ENCODE peak calls at places on chromosomes 11 and 22, in six cellular contexts. S is K562, O is H1, T is A549, F is HepG2, P is endothelial cell of umbilical vein. C is an unnamed sample.

GRCh38 chr11:113632981-113633380 is 73.1 kb downstream of the TMPRSS5 start:
- DNase-seq in S (no peak), O (no peak), T (no peak), F (no peak), P (no peak), C (no peak)

GRCh38 chr11:27717377-27717776 is 17.1 kb upstream of the BDNF start:
- DNase-seq in S (no peak), O (no peak), T (peak), F (no peak), P (peak), C (no peak)

GRCh38 chr11:2725367-2726300 is 25.8 kb upstream of the KCNQ1OT1 start:
- DNase-seq in S (no peak), O (no peak), T (no peak), F (peak), P (no peak), C (no peak)

GRCh38 chr11:85590848-85591483 is 36.2 kb downstream of the DLG2 start:
- DNase-seq in S (peak), O (no peak), T (peak), F (peak), P (no peak), C (no peak)

GRCh38 chr22:30079952-30080533 is at the start of gene HORMAD2:
- DNase-seq in S (no peak), O (peak), T (no peak), F (no peak), P (peak), C (peak)

GRCh38 chr22:46528121-46528610 is 9.3 kb downstream of the CELSR1 start:
- DNase-seq in S (no peak), O (no peak), T (peak), F (peak), P (peak), C (no peak)

GRCh38 chr22:36335621-36336020 is 52.1 kb downstream of the MYH9 start:
- DNase-seq in S (no peak), O (no peak), T (no peak), F (no peak), P (no peak), C (no peak)

GRCh38 chr11:20027546-20028014 is 132.7 kb downstream of the DBX1 start:
- DNase-seq in S (no peak), O (no peak), T (no peak), F (no peak), P (no peak), C (no peak)

GRCh38 chr11:67354314-67355022 is 1.1 kb upstream of the POLD4 start:
- DNase-seq in S (peak), O (no peak), T (peak), F (peak), P (peak), C (no peak)

GRCh38 chr11:88293931-88294330 is 43.6 kb downstream of the CTSC start:
- DNase-seq in S (no peak), O (no peak), T (no peak), F (no peak), P (no peak), C (no peak)

GRCh38 chr11:7668911-7669310 is 4.4 kb downstream of the CYB5R2 start:
- DNase-seq in S (no peak), O (no peak), T (no peak), F (no peak), P (no peak), C (no peak)

GRCh38 chr22:40001800-40002577 is 7.2 kb downstream of the FAM83F start:
- DNase-seq in S (peak), O (no peak), T (no peak), F (no peak), P (no peak), C (no peak)

GRCh38 chr11:82718307-82718706 is 15.4 kb downstream of the FAM181B start:
- DNase-seq in S (peak), O (no peak), T (peak), F (peak), P (peak), C (peak)

GRCh38 chr11:88103337-88104206 is 71.7 kb downstream of the RAB38 start:
- DNase-seq in S (peak), O (peak), T (peak), F (peak), P (peak), C (peak)

GRCh38 chr11:34755671-34756070 is 134.8 kb downstream of the EHF start:
- DNase-seq in S (no peak), O (no peak), T (no peak), F (no peak), P (no peak), C (no peak)

GRCh38 chr11:85809191-85809590 is 1.8 kb downstream of the SYTL2 start:
- DNase-seq in S (no peak), O (no peak), T (no peak), F (no peak), P (no peak), C (no peak)

GRCh38 chr22:49199224-49199623 is 628.4 kb downstream of the BRD1 start:
- DNase-seq in S (no peak), O (no peak), T (no peak), F (no peak), P (no peak), C (peak)

GRCh38 chr22:49197500-49197899 is 630.2 kb downstream of the BRD1 start:
- DNase-seq in S (no peak), O (peak), T (no peak), F (no peak), P (no peak), C (peak)

GRCh38 chr22:49196046-49196511 is 631.6 kb downstream of the BRD1 start:
- DNase-seq in S (no peak), O (no peak), T (no peak), F (no peak), P (no peak), C (peak)

GRCh38 chr22:49198705-49199084 is 629.0 kb downstream of the BRD1 start:
- DNase-seq in S (no peak), O (no peak), T (no peak), F (no peak), P (no peak), C (no peak)

DNA sequence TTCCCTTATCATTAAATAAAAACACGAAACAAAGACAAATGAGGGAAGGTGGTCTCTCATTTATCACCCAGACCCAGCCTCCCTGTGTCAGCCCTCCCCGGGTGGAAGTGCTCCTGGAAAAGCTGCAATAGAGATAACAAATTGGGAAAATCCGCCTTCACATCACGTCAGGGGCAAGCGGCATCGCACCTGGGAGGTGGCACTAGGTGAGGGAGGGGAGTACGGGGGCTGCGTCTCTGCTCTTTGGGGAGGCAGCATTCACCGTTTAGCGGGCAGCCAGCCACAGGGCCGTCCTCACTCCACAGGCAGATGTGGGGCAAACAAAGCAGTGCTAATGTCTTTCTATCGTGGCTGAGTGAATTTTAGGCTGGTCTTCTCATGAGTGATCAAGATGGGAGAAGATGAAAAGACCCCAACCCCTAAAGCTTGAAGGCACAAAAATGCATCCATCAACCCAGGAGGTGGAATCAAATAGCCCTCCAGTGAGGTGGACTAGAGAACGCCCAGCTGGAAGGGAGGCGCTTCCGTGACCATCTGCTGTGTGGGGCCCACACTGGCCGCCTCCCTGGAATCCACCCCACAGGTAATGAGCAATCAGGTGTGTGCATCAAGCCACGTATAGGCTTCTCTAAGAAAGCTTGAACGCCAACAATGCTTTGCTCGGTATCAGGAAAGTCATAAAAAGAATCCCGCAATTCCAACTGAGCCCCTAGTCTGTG is 629.5 kb downstream of the BRD1 start:
- DNase-seq in S (no peak), O (no peak), T (no peak), F (no peak), P (no peak), C (peak)
- TF ChIP-seq JUN in S (no peak), O (no peak), T (no peak), F (no peak), P (no peak), C (no peak)

GRCh38 chr11:115197031-115197430 is 307.2 kb downstream of the CADM1 start:
- DNase-seq in S (no peak), O (no peak), T (no peak), F (no peak), P (no peak), C (no peak)

GRCh38 chr11:115193931-115194797 is 310.1 kb downstream of the CADM1 start:
- DNase-seq in S (no peak), O (no peak), T (no peak), F (peak), P (no peak), C (no peak)

GRCh38 chr11:115197433-115197832 is 306.8 kb downstream of the CADM1 start:
- DNase-seq in S (no peak), O (no peak), T (no peak), F (no peak), P (no peak), C (no peak)

GRCh38 chr11:115191761-115192160 is 312.5 kb downstream of the CADM1 start:
- DNase-seq in S (no peak), O (no peak), T (no peak), F (peak), P (no peak), C (no peak)

DNA sequence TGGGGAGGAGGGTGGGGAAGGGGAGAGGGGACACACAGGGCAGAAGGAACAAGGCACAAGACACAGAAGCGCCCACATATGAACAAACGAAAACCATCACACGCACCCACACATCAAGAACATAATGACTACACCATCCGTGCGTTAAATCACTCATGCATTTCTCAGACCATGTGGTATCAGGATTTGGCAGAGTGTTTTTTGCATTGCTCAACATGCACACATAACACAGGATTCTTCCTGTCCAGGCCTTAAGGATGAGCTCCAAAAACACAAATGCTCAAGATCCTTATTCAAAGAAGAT is 309.5 kb downstream of the CADM1 start:
- DNase-seq in S (no peak), O (no peak), T (no peak), F (no peak), P (no peak), C (no peak)
- TF ChIP-seq JUN in S (no peak), O (no peak), T (no peak), F (no peak), P (no peak), C (no peak)

DNA sequence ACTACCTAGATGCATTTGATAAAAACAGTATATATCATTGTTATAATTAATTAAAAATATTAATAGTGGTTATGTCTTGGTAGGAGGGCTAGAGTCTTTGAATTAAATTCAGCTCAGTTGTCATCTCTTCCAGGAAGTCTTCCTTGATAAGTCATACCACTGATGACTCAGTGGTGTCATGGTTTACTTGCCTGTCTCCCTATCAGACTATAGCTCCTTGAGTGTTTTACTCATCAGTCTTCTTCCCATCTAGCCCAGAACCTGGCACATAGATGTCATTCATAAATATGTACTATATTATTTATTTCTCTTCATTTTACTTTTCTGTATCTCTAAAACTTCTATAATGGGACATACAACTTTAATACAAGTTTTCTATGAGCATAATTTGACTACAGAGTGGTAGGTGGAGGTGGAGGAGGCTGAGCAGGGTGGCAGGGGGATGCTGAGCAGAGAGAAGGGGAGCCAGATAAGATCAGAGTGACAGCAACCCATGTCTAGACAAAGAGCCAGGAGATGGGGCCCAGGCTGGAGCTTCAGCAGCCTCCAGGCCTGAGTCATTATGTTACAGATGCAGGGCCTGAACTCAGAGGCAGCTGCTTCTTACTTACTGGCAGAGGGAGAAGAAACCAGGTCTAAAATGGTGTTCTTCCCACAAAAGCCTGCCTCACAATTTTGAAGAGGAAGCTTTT is 82.3 kb upstream of the PHOX2A start:
- DNase-seq in S (peak), O (no peak), T (no peak), F (no peak), P (no peak), C (no peak)
- TF ChIP-seq JUN in S (no peak), O (no peak), T (no peak), F (no peak), P (no peak), C (no peak)

GRCh38 chr11:131668867-131669780 is 298.7 kb downstream of the NTM start:
- DNase-seq in S (peak), O (no peak), T (peak), F (peak), P (peak), C (peak)
- TF ChIP-seq JUN in S (no peak), O (no peak), T (no peak), F (no peak), P (no peak), C (no peak)

DNA sequence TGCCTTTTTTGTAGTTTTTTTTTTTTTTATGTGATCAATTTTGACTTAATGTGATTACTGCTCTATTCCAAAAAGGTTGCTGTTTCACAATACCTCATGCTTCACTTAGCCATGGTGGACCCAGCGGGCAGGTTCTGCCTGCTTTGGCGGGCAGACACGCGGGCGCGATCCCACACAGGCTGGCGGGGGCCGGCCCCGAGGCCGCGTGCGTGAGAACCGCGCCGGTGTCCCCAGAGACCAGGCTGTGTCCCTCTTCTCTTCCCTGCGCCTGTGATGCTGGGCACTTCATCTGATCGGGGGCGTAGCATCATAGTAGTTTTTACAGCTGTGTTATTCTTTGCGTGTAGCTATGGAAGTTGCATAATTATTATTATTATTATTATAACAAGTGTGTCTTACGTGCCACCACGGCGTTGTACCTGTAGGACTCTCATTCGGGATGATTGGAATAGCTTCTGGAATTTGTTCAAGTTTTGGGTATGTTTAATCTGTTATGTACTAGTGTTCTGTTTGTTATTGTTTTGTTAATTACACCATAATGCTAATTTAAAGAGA is 12.5 kb downstream of the CCND1 start:
- DNase-seq in S (no peak), O (no peak), T (no peak), F (no peak), P (no peak), C (no peak)
- TF ChIP-seq JUN in S (no peak), O (no peak), T (no peak), F (no peak), P (no peak), C (no peak)

GRCh38 chr11:110075087-110075821 is 17.9 kb upstream of the ZC3H12C start:
- DNase-seq in S (peak), O (no peak), T (no peak), F (no peak), P (no peak), C (no peak)
- TF ChIP-seq JUN in S (no peak), O (no peak), T (no peak), F (no peak), P (no peak), C (no peak)

DNA sequence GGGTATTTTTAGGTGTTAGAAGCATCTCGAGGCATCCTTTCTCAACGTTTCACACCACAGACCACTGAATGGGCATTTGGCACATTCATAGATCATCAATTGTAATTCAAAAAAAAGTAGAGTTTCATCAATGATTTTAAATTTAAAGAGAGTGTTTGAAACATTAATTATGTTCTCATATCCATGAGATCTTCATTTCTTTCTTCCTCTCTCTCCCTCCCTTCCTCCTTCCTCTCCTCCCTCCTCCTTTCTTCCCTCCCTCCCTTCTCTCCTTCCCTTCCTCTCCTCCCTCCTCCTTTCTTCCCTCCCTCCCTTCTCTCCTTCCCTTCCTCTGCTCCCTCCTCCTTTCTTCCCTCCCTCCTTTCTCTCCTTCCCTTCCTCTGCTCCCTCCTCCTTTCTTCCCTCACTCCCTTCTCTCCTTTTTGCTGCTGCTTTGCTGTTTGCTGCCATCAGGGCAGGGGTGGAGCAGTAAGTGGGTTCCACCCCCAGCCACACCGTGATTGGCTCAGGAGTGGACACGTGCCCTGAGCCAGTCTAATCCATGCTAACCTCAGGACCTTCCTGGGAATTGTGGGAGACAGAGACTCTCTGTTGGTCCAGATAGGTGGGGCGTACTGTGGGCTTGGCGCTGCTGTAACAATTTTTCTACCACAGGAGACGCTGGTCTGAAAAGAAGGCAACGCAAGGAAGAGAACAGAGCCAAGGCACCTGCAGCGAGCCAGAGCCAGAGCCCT is 33.8 kb upstream of the APOBEC3A start:
- DNase-seq in S (peak), O (no peak), T (peak), F (peak), P (peak), C (no peak)
- TF ChIP-seq JUN in S (no peak), O (no peak), T (no peak), F (no peak), P (no peak), C (no peak)

GRCh38 chr11:117395476-117395875 is 67.8 kb downstream of the CEP164 start:
- DNase-seq in S (no peak), O (no peak), T (no peak), F (no peak), P (no peak), C (no peak)
- TF ChIP-seq JUN in S (no peak), O (no peak), T (no peak), F (no peak), P (no peak), C (no peak)

GRCh38 chr22:17970205-17970708 is 54.1 kb downstream of the MICAL3 start:
- DNase-seq in S (peak), O (no peak), T (no peak), F (no peak), P (no peak), C (no peak)
- TF ChIP-seq JUN in S (no peak), O (no peak), T (no peak), F (no peak), P (no peak), C (no peak)